ENCODE peak calls at places on chromosome 20, in eight cellular contexts. X is activated T-helper 1 cell treated with anti-CD3 and anti-CD28 coated beads, Interleukin-2, amount 50 U/mL, for 16 hours; O is M059J; G is A172; T is activated CD4-positive, alpha-beta T cell treated with anti-CD3 and anti-CD28 coated beads for 36 hours; F is D341Med; Y is stimulated activated CD4-positive, alpha-beta T cell treated with anti-CD3 and anti-CD28 coated beads, Interleukin-15, amount 100 ng/mL, for 1 hour; P is CD4-positive, alpha-beta memory T cell. V is an unnamed sample.
A peak's percentile ranks its signal among the peaks of the same experiment; 100 is the strongest.

GRCh38 chr20:23255658-23256385 is 94.8 kb upstream of the NXT1 start:
- DNase-seq in X (no peak), O (no peak), G (no peak), T (no peak), F (no peak), Y (no peak), P (no peak), V (no peak)

GRCh38 chr20:36742558-36742957 is 3.3 kb downstream of the NDRG3 start:
- DNase-seq in X (no peak), O (no peak), G (no peak), T (no peak), F (no peak), Y (no peak), P (no peak), V (no peak)

GRCh38 chr20:34693414-34693813 is 10.7 kb upstream of the TP53INP2 start:
- DNase-seq in X (no peak), O (no peak), G (no peak), T (no peak), F (no peak), Y (no peak), P (no peak), V (peak; percentile 26)

GRCh38 chr20:24736131-24736843 is 212.8 kb upstream of the CST7 start:
- DNase-seq in X (no peak), O (peak; percentile 42), G (no peak), T (no peak), F (no peak), Y (no peak), P (no peak), V (peak; percentile 16)

GRCh38 chr20:19288061-19288460 is 75.6 kb downstream of the SLC24A3 start:
- DNase-seq in X (no peak), O (peak; percentile 79), G (no peak), T (no peak), F (no peak), Y (no peak), P (no peak), V (no peak)

GRCh38 chr20:36372671-36373070 is 66.5 kb downstream of the DLGAP4 start:
- DNase-seq in X (no peak), O (no peak), G (no peak), T (no peak), F (no peak), Y (no peak), P (no peak), V (no peak)

GRCh38 chr20:12409501-12409900 is 491.8 kb downstream of the BTBD3 start:
- DNase-seq in X (no peak), O (peak; percentile 34), G (peak; percentile 11), T (no peak), F (no peak), Y (no peak), P (no peak), V (no peak)

GRCh38 chr20:54669054-54669390 is 193.6 kb downstream of the DOK5 start:
- DNase-seq in X (no peak), O (no peak), G (no peak), T (no peak), F (no peak), Y (no peak), P (no peak), V (no peak)

GRCh38 chr20:45173531-45173930 is 1.2 kb upstream of the PI3 start:
- DNase-seq in X (no peak), O (no peak), G (no peak), T (no peak), F (no peak), Y (no peak), P (no peak), V (no peak)

GRCh38 chr20:32510601-32511357 is 74.4 kb downstream of the NOL4L start:
- DNase-seq in X (no peak), O (peak; percentile 47), G (no peak), T (peak; percentile 46), F (no peak), Y (no peak), P (no peak), V (no peak)

GRCh38 chr20:1456300-1456699 is 10.3 kb downstream of the NSFL1C start:
- DNase-seq in X (no peak), O (no peak), G (no peak), T (no peak), F (no peak), Y (no peak), P (no peak), V (no peak)

GRCh38 chr20:36866681-36867485 is 9.1 kb upstream of the TLDC2 start:
- DNase-seq in X (no peak), O (peak; percentile 88), G (no peak), T (no peak), F (no peak), Y (no peak), P (no peak), V (no peak)

GRCh38 chr20:60999256-60999655 is 252.8 kb upstream of the CDH4 start:
- DNase-seq in X (no peak), O (no peak), G (no peak), T (no peak), F (no peak), Y (no peak), P (no peak), V (no peak)

GRCh38 chr20:3242167-3242692 is 3.2 kb upstream of the SLC4A11 start:
- DNase-seq in X (no peak), O (no peak), G (no peak), T (no peak), F (no peak), Y (no peak), P (no peak), V (no peak)

GRCh38 chr20:24787071-24787470 is 162.0 kb upstream of the CST7 start:
- DNase-seq in X (no peak), O (no peak), G (no peak), T (no peak), F (no peak), Y (no peak), P (no peak), V (no peak)

GRCh38 chr20:11350126-11351005 is 567.3 kb upstream of the BTBD3 start:
- DNase-seq in X (no peak), O (peak; percentile 48), G (no peak), T (no peak), F (no peak), Y (no peak), P (no peak), V (no peak)

GRCh38 chr20:12229891-12230290 is 312.2 kb downstream of the BTBD3 start:
- DNase-seq in X (no peak), O (no peak), G (no peak), T (no peak), F (no peak), Y (no peak), P (no peak), V (no peak)

GRCh38 chr20:49687595-49688567 is 25.8 kb downstream of the B4GALT5 start:
- DNase-seq in X (no peak), O (no peak), G (no peak), T (no peak), F (no peak), Y (no peak), P (no peak), V (no peak)

GRCh38 chr20:9066196-9066595 is 2.7 kb upstream of the PLCB4 start:
- DNase-seq in X (no peak), O (peak; percentile 37), G (no peak), T (no peak), F (no peak), Y (no peak), P (no peak), V (no peak)

GRCh38 chr20:12605751-12606150 is 403.0 kb upstream of the SPTLC3 start:
- DNase-seq in X (no peak), O (no peak), G (no peak), T (no peak), F (no peak), Y (no peak), P (no peak), V (no peak)

GRCh38 chr20:19975436-19975799 is 41.7 kb upstream of the NAA20 start:
- DNase-seq in X (no peak), O (peak; percentile 75), G (peak; percentile 50), T (no peak), F (no peak), Y (no peak), P (no peak), V (no peak)

GRCh38 chr20:53660947-53661381 is 67.3 kb upstream of the ZNF217 start:
- DNase-seq in X (no peak), O (no peak), G (no peak), T (peak; percentile 25), F (no peak), Y (no peak), P (no peak), V (no peak)

GRCh38 chr20:63319164-63320040 is 26.4 kb downstream of the COL20A1 start:
- DNase-seq in X (no peak), O (no peak), G (no peak), T (peak; percentile 3), F (no peak), Y (no peak), P (no peak), V (no peak)

GRCh38 chr20:362271-363254 is 15.7 kb downstream of the NRSN2 start:
- DNase-seq in X (no peak), O (peak; percentile 99), G (peak; percentile 91), T (peak; percentile 86), F (peak; percentile 75), Y (no peak), P (no peak), V (peak; percentile 56)

GRCh38 chr20:58086763-58087566 is 141.5 kb downstream of the ANKRD60 start:
- DNase-seq in X (no peak), O (peak; percentile 76), G (peak; percentile 75), T (peak; percentile 47), F (peak; percentile 75), Y (no peak), P (no peak), V (peak; percentile 82)

GRCh38 chr20:17837179-17837578 is 131.4 kb downstream of the SNX5 start:
- DNase-seq in X (no peak), O (no peak), G (no peak), T (no peak), F (no peak), Y (no peak), P (no peak), V (no peak)

GRCh38 chr20:2751868-2752630 is 48.4 kb downstream of the CPXM1 start:
- DNase-seq in X (no peak), O (peak; percentile 31), G (no peak), T (peak; percentile 78), F (peak; percentile 79), Y (peak; percentile 48), P (no peak), V (no peak)

GRCh38 chr20:62183426-62184142 is 756 bp downstream of the MTG2 start:
- DNase-seq in X (no peak), O (peak; percentile 28), G (no peak), T (no peak), F (no peak), Y (no peak), P (no peak), V (no peak)

GRCh38 chr20:11375966-11376365 is 541.7 kb upstream of the BTBD3 start:
- DNase-seq in X (no peak), O (peak; percentile 84), G (no peak), T (no peak), F (no peak), Y (no peak), P (no peak), V (no peak)

GRCh38 chr20:62617711-62618483 is 24.4 kb upstream of the SLCO4A1 start:
- DNase-seq in X (no peak), O (peak; percentile 79), G (peak; percentile 67), T (peak; percentile 84), F (no peak), Y (no peak), P (peak; percentile 65), V (no peak)

GRCh38 chr20:19015326-19015725 is 197.1 kb upstream of the SLC24A3 start:
- DNase-seq in X (no peak), O (no peak), G (no peak), T (no peak), F (no peak), Y (no peak), P (no peak), V (no peak)

GRCh38 chr20:24194133-24194532 is 205.6 kb upstream of the GGTLC1 start:
- DNase-seq in X (no peak), O (peak; percentile 34), G (no peak), T (no peak), F (no peak), Y (no peak), P (no peak), V (no peak)

GRCh38 chr20:6579417-6579816 is 188.1 kb upstream of the BMP2 start:
- DNase-seq in X (no peak), O (no peak), G (no peak), T (no peak), F (no peak), Y (no peak), P (no peak), V (no peak)

GRCh38 chr20:16710781-16711180 is 19.0 kb upstream of the SNRPB2 start:
- DNase-seq in X (no peak), O (no peak), G (no peak), T (no peak), F (no peak), Y (no peak), P (no peak), V (no peak)

V was measured in NCI-H82.